ENCODE peak calls at places on chromosome 19, in four cellular contexts. One of them, this sample, is unnamed.

GRCh38 chr19:2290441-2291184 is 8.6 kb upstream of the PEAK3 start:
- DNase-seq in cardiac fibroblast: no peak
- DNase-seq in retinal pigment epithelial cell: no peak
- DNase-seq in activated gamma-delta T cell: no peak
- DNase-seq in this sample: no peak

GRCh38 chr19:33530842-33531241 is 9.3 kb upstream of the PEPD start:
- DNase-seq in retinal pigment epithelial cell: no peak
- DNase-seq in activated gamma-delta T cell: no peak
- DNase-seq in cardiac fibroblast: no peak
- DNase-seq in this sample: no peak

GRCh38 chr19:40807147-40808020 is 8.4 kb downstream of the EGLN2 start:
- DNase-seq in cardiac fibroblast: no peak
- DNase-seq in retinal pigment epithelial cell: no peak
- DNase-seq in activated gamma-delta T cell: no peak
- DNase-seq in this sample: no peak

GRCh38 chr19:11405846-11406643 is 13.1 kb downstream of the RGL3 start:
- DNase-seq in activated gamma-delta T cell: no peak
- DNase-seq in cardiac fibroblast: no peak
- DNase-seq in retinal pigment epithelial cell: no peak
- DNase-seq in this sample: no peak

GRCh38 chr19:12833747-12834417 is 497 bp downstream of the RTBDN start:
- DNase-seq in activated gamma-delta T cell: peak
- DNase-seq in retinal pigment epithelial cell: no peak
- DNase-seq in cardiac fibroblast: no peak
- DNase-seq in this sample: no peak

GRCh38 chr19:42634409-42635232 is 39.9 kb upstream of the CEACAM8 start:
- DNase-seq in retinal pigment epithelial cell: no peak
- DNase-seq in activated gamma-delta T cell: no peak
- DNase-seq in cardiac fibroblast: peak
- DNase-seq in this sample: no peak

GRCh38 chr19:14536926-14537692 is 7.7 kb downstream of the TECR start:
- DNase-seq in activated gamma-delta T cell: no peak
- DNase-seq in retinal pigment epithelial cell: no peak
- DNase-seq in cardiac fibroblast: peak
- DNase-seq in this sample: no peak

GRCh38 chr19:6947745-6948144 is 60.4 kb downstream of the ADGRE1 start:
- DNase-seq in activated gamma-delta T cell: no peak
- DNase-seq in cardiac fibroblast: peak
- DNase-seq in retinal pigment epithelial cell: no peak
- DNase-seq in this sample: peak

GRCh38 chr19:48510421-48511268 is 990 bp downstream of the LMTK3 start:
- DNase-seq in retinal pigment epithelial cell: no peak
- DNase-seq in activated gamma-delta T cell: no peak
- DNase-seq in cardiac fibroblast: peak
- DNase-seq in this sample: no peak

GRCh38 chr19:23392706-23393105 is 2.6 kb downstream of the ZNF91 start:
- DNase-seq in activated gamma-delta T cell: no peak
- DNase-seq in retinal pigment epithelial cell: no peak
- DNase-seq in cardiac fibroblast: peak
- DNase-seq in this sample: no peak

GRCh38 chr19:45973564-45974338 is at the start of gene NOVA2:
- DNase-seq in retinal pigment epithelial cell: no peak
- DNase-seq in cardiac fibroblast: peak
- DNase-seq in activated gamma-delta T cell: no peak
- DNase-seq in this sample: no peak

GRCh38 chr19:29448046-29448445 is 77.7 kb upstream of the VSTM2B start:
- DNase-seq in retinal pigment epithelial cell: no peak
- DNase-seq in cardiac fibroblast: no peak
- DNase-seq in activated gamma-delta T cell: no peak
- DNase-seq in this sample: no peak

GRCh38 chr19:29480507-29480906 is 45.3 kb upstream of the VSTM2B start:
- DNase-seq in cardiac fibroblast: no peak
- DNase-seq in retinal pigment epithelial cell: no peak
- DNase-seq in activated gamma-delta T cell: no peak
- DNase-seq in this sample: no peak

GRCh38 chr19:16249826-16250434 is 52.2 kb downstream of the AP1M1 start:
- DNase-seq in activated gamma-delta T cell: no peak
- DNase-seq in cardiac fibroblast: peak
- DNase-seq in retinal pigment epithelial cell: no peak
- DNase-seq in this sample: no peak

GRCh38 chr19:54207908-54208783 is 7.5 kb downstream of the RPS9 start:
- DNase-seq in activated gamma-delta T cell: no peak
- DNase-seq in retinal pigment epithelial cell: no peak
- DNase-seq in cardiac fibroblast: peak
- DNase-seq in this sample: no peak

GRCh38 chr19:30222428-30222873 is 149.7 kb upstream of the ZNF536 start:
- DNase-seq in cardiac fibroblast: no peak
- DNase-seq in retinal pigment epithelial cell: no peak
- DNase-seq in activated gamma-delta T cell: no peak
- DNase-seq in this sample: no peak

GRCh38 chr19:33301011-33301899 is 1.1 kb downstream of the CEBPA start:
- DNase-seq in cardiac fibroblast: peak
- DNase-seq in retinal pigment epithelial cell: no peak
- DNase-seq in activated gamma-delta T cell: no peak
- DNase-seq in this sample: no peak

GRCh38 chr19:13884726-13885591 is 8.0 kb downstream of the NANOS3 start:
- DNase-seq in activated gamma-delta T cell: no peak
- DNase-seq in cardiac fibroblast: no peak
- DNase-seq in retinal pigment epithelial cell: no peak
- DNase-seq in this sample: no peak

GRCh38 chr19:31350693-31351211 is 1.5 kb upstream of the TSHZ3 start:
- DNase-seq in cardiac fibroblast: peak
- DNase-seq in activated gamma-delta T cell: peak
- DNase-seq in retinal pigment epithelial cell: no peak
- DNase-seq in this sample: no peak

GRCh38 chr19:55014714-55015113 is 23.4 kb downstream of the GP6 start:
- DNase-seq in cardiac fibroblast: no peak
- DNase-seq in activated gamma-delta T cell: no peak
- DNase-seq in retinal pigment epithelial cell: no peak
- DNase-seq in this sample: no peak

GRCh38 chr19:44949550-44949949 is 3.7 kb downstream of the APOC2 start:
- DNase-seq in cardiac fibroblast: no peak
- DNase-seq in retinal pigment epithelial cell: no peak
- DNase-seq in activated gamma-delta T cell: no peak
- DNase-seq in this sample: no peak

GRCh38 chr19:7852851-7853759 is 21.1 kb downstream of the PRR36 start:
- DNase-seq in retinal pigment epithelial cell: no peak
- DNase-seq in cardiac fibroblast: peak
- DNase-seq in activated gamma-delta T cell: peak
- DNase-seq in this sample: no peak

GRCh38 chr19:31220540-31220939 is 128.7 kb downstream of the TSHZ3 start:
- DNase-seq in activated gamma-delta T cell: no peak
- DNase-seq in cardiac fibroblast: peak
- DNase-seq in retinal pigment epithelial cell: no peak
- DNase-seq in this sample: no peak

GRCh38 chr19:8580710-8581281 is 3.6 kb upstream of the MYO1F start:
- DNase-seq in activated gamma-delta T cell: peak
- DNase-seq in cardiac fibroblast: peak
- DNase-seq in retinal pigment epithelial cell: no peak
- DNase-seq in this sample: no peak

GRCh38 chr19:3844596-3844995 is 24.2 kb downstream of the ZFR2 start:
- DNase-seq in activated gamma-delta T cell: no peak
- DNase-seq in cardiac fibroblast: peak
- DNase-seq in retinal pigment epithelial cell: peak
- DNase-seq in this sample: no peak

GRCh38 chr19:42269518-42270345 is 680 bp downstream of the CIC start:
- DNase-seq in retinal pigment epithelial cell: no peak
- DNase-seq in cardiac fibroblast: peak
- DNase-seq in activated gamma-delta T cell: no peak
- DNase-seq in this sample: no peak

GRCh38 chr19:6587998-6588507 is 2.9 kb downstream of the CD70 start:
- DNase-seq in cardiac fibroblast: no peak
- DNase-seq in retinal pigment epithelial cell: no peak
- DNase-seq in activated gamma-delta T cell: no peak
- DNase-seq in this sample: no peak

GRCh38 chr19:7904074-7905020 is 670 bp downstream of the MAP2K7 start:
- DNase-seq in cardiac fibroblast: no peak
- DNase-seq in retinal pigment epithelial cell: no peak
- DNase-seq in activated gamma-delta T cell: peak
- DNase-seq in this sample: no peak

GRCh38 chr19:7843521-7843920 is 13.5 kb downstream of the EVI5L start:
- DNase-seq in cardiac fibroblast: no peak
- DNase-seq in retinal pigment epithelial cell: no peak
- DNase-seq in activated gamma-delta T cell: no peak
- DNase-seq in this sample: no peak

GRCh38 chr19:10450853-10451609 is 30.7 kb downstream of the PDE4A start:
- DNase-seq in retinal pigment epithelial cell: no peak
- DNase-seq in activated gamma-delta T cell: no peak
- DNase-seq in cardiac fibroblast: no peak
- DNase-seq in this sample: no peak